ENCODE peak calls at places on chromosomes 13 and 19, in seven cellular contexts. A is amniotic stem cell; K is T-helper 2 cell treated with Interferon-gamma antibody and Interleukin-4, amounts not matched to agents 5 μg/mL and 100 μg/mL, for 36 hours; Q is A172; M is CD4-positive, alpha-beta T cell; G is SW 1271; T is RWPE1. B is an unnamed sample.

GRCh38 chr19:58538257-58539168 is 5.4 kb upstream of the TRIM28 start:
- DNase-seq in A (no peak), K (no peak), Q (no peak), M (no peak), G (no peak), T (no peak), B (no peak)

GRCh38 chr13:79549355-79550106 is 68.6 kb downstream of the NDFIP2 start:
- DNase-seq in A (no peak), K (no peak), Q (no peak), M (no peak), G (no peak), T (no peak), B (no peak)

GRCh38 chr13:30872685-30873443 is 33.2 kb upstream of the MEDAG start:
- DNase-seq in A (peak), K (no peak), Q (peak), M (no peak), G (no peak), T (no peak), B (peak)

GRCh38 chr19:8580710-8581281 is 3.6 kb upstream of the MYO1F start:
- DNase-seq in A (peak), K (peak), Q (peak), M (peak), G (peak), T (peak), B (peak)

GRCh38 chr19:29293292-29293691 is 80.3 kb upstream of the UQCRFS1 start:
- DNase-seq in A (no peak), K (no peak), Q (no peak), M (no peak), G (no peak), T (no peak), B (peak)

GRCh38 chr13:24742294-24742693 is 21.7 kb upstream of the RNF17 start:
- DNase-seq in A (no peak), K (no peak), Q (no peak), M (no peak), G (no peak), T (no peak), B (no peak)

GRCh38 chr19:23392706-23393105 is 2.6 kb downstream of the ZNF91 start:
- DNase-seq in A (no peak), K (no peak), Q (no peak), M (no peak), G (no peak), T (no peak), B (no peak)

GRCh38 chr19:3440082-3440481 is 40.2 kb downstream of the SMIM24 start:
- DNase-seq in A (no peak), K (peak), Q (peak), M (peak), G (peak), T (no peak), B (no peak)

GRCh38 chr19:41225238-41226052 is 6.4 kb downstream of the AXL start:
- DNase-seq in A (peak), K (peak), Q (peak), M (no peak), G (peak), T (peak), B (peak)

GRCh38 chr19:10848208-10848843 is at the start of gene C19orf38:
- DNase-seq in A (no peak), K (no peak), Q (no peak), M (no peak), G (no peak), T (no peak), B (no peak)

GRCh38 chr13:26254583-26255102 is 714 bp downstream of the CDK8 start:
- DNase-seq in A (peak), K (peak), Q (peak), M (peak), G (peak), T (peak), B (no peak)

GRCh38 chr13:108033800-108034707 is 181.3 kb downstream of the LIG4 start:
- DNase-seq in A (no peak), K (no peak), Q (no peak), M (no peak), G (no peak), T (no peak), B (peak)

GRCh38 chr19:38842439-38843174 is 7.2 kb downstream of the HNRNPL start:
- DNase-seq in A (no peak), K (peak), Q (no peak), M (peak), G (no peak), T (no peak), B (no peak)

GRCh38 chr19:4098493-4098892 is 25.4 kb downstream of the MAP2K2 start:
- DNase-seq in A (no peak), K (no peak), Q (no peak), M (no peak), G (no peak), T (no peak), B (no peak)

GRCh38 chr13:51935326-51936171 is 73.8 kb downstream of the CCDC70 start:
- DNase-seq in A (no peak), K (no peak), Q (peak), M (no peak), G (no peak), T (peak), B (no peak)

GRCh38 chr13:113589961-113590339 is 5.4 kb downstream of the TFDP1 start:
- DNase-seq in A (no peak), K (no peak), Q (no peak), M (no peak), G (no peak), T (no peak), B (no peak)

GRCh38 chr19:4713384-4713951 is 10.2 kb downstream of the DPP9 start:
- DNase-seq in A (peak), K (no peak), Q (peak), M (no peak), G (peak), T (peak), B (no peak)

GRCh38 chr19:23799321-23799720 is 40.6 kb upstream of the ZNF681 start:
- DNase-seq in A (no peak), K (no peak), Q (no peak), M (peak), G (no peak), T (no peak), B (no peak)

GRCh38 chr13:59392328-59392727 is 771.4 kb downstream of the DIAPH3 start:
- DNase-seq in A (no peak), K (no peak), Q (no peak), M (no peak), G (no peak), T (no peak), B (no peak)

GRCh38 chr13:94416454-94417080 is 62.9 kb downstream of the DCT start:
- DNase-seq in A (no peak), K (no peak), Q (peak), M (no peak), G (no peak), T (no peak), B (no peak)

GRCh38 chr13:66794340-66795031 is 435.6 kb downstream of the PCDH9 start:
- DNase-seq in A (no peak), K (no peak), Q (no peak), M (no peak), G (no peak), T (no peak), B (no peak)

GRCh38 chr13:20882206-20882605 is 20.3 kb downstream of the XPO4 start:
- DNase-seq in A (no peak), K (no peak), Q (no peak), M (no peak), G (no peak), T (no peak), B (no peak)

GRCh38 chr13:66844933-66845332 is 385.2 kb downstream of the PCDH9 start:
- DNase-seq in A (no peak), K (no peak), Q (no peak), M (no peak), G (no peak), T (no peak), B (no peak)

GRCh38 chr13:33289966-33290365 is 4.4 kb upstream of the STARD13 start:
- DNase-seq in A (no peak), K (no peak), Q (no peak), M (no peak), G (no peak), T (no peak), B (no peak)

GRCh38 chr19:35641515-35642151 is at the start of gene ETV2:
- DNase-seq in A (no peak), K (peak), Q (no peak), M (no peak), G (no peak), T (no peak), B (no peak)

GRCh38 chr19:49559928-49560327 is 20.4 kb downstream of the NOSIP start:
- DNase-seq in A (no peak), K (no peak), Q (no peak), M (no peak), G (no peak), T (no peak), B (no peak)

GRCh38 chr19:3613765-3614661 is 7.3 kb upstream of the TBXA2R start:
- DNase-seq in A (no peak), K (no peak), Q (no peak), M (no peak), G (no peak), T (no peak), B (no peak)

GRCh38 chr19:32816555-32817099 is 52.9 kb downstream of the SLC7A9 start:
- DNase-seq in A (no peak), K (no peak), Q (no peak), M (no peak), G (no peak), T (no peak), B (no peak)

GRCh38 chr19:12668937-12669271 is 2.3 kb downstream of the WDR83 start:
- DNase-seq in A (peak), K (peak), Q (peak), M (peak), G (peak), T (peak), B (peak)

GRCh38 chr19:42281175-42282035 is 12.4 kb downstream of the CIC start:
- DNase-seq in A (no peak), K (no peak), Q (peak), M (no peak), G (no peak), T (peak), B (peak)

GRCh38 chr13:50801087-50801931 is 42.2 kb downstream of the DLEU7 start:
- DNase-seq in A (peak), K (peak), Q (peak), M (peak), G (peak), T (peak), B (peak)

GRCh38 chr13:113155201-113155600 is 3.2 kb upstream of the PROZ start:
- DNase-seq in A (no peak), K (no peak), Q (no peak), M (no peak), G (no peak), T (no peak), B (no peak)

B was measured in COLO829.